ENCODE peak calls at places on chromosomes 11 and 22, in eight cellular contexts. V, F, X, I, U, S, Z and T are unnamed samples.

GRCh38 chr11:114036156-114036811 is 23.2 kb upstream of the ZBTB16 start:
- DNase-seq in V (peak), F (peak), X (peak), I (peak), U (peak), S (peak), Z (peak), T (peak)

GRCh38 chr11:6319879-6320410 is 356 bp downstream of the CAVIN3 start:
- DNase-seq in V (peak), F (peak), X (peak), I (peak), U (no peak), S (peak), Z (peak), T (peak)

GRCh38 chr11:19370100-19370861 is 129.5 kb upstream of the E2F8 start:
- DNase-seq in V (no peak), F (peak), X (no peak), I (peak), U (no peak), S (peak), Z (no peak), T (peak)

GRCh38 chr11:117535201-117535869 is 207.7 kb downstream of the CEP164 start:
- DNase-seq in V (peak), F (no peak), X (no peak), I (no peak), U (no peak), S (no peak), Z (no peak), T (no peak)

GRCh38 chr22:47304854-47305253 is 542.4 kb downstream of the TBC1D22A start:
- DNase-seq in V (no peak), F (no peak), X (no peak), I (no peak), U (no peak), S (no peak), Z (no peak), T (no peak)

GRCh38 chr11:27754035-27755017 is 54.1 kb upstream of the BDNF start:
- DNase-seq in V (no peak), F (peak), X (no peak), I (peak), U (no peak), S (peak), Z (no peak), T (peak)

GRCh38 chr11:77205467-77206263 is 77.6 kb downstream of the MYO7A start:
- DNase-seq in V (no peak), F (no peak), X (no peak), I (no peak), U (no peak), S (no peak), Z (no peak), T (no peak)

GRCh38 chr11:23425379-23425778 is 565.1 kb upstream of the CCDC179 start:
- DNase-seq in V (no peak), F (no peak), X (no peak), I (peak), U (no peak), S (no peak), Z (no peak), T (peak)

GRCh38 chr11:35619754-35620640 is 1.7 kb downstream of the FJX1 start:
- DNase-seq in V (peak), F (peak), X (peak), I (no peak), U (no peak), S (peak), Z (peak), T (peak)

GRCh38 chr11:14451825-14452224 is 47.8 kb downstream of the COPB1 start:
- DNase-seq in V (no peak), F (no peak), X (no peak), I (peak), U (no peak), S (peak), Z (no peak), T (peak)

GRCh38 chr11:20162824-20163777 is 2.8 kb upstream of the DBX1 start:
- DNase-seq in V (no peak), F (peak), X (peak), I (peak), U (no peak), S (peak), Z (no peak), T (peak)

GRCh38 chr11:60960405-60960804 is 8.4 kb upstream of the SLC15A3 start:
- DNase-seq in V (no peak), F (peak), X (no peak), I (no peak), U (no peak), S (peak), Z (no peak), T (no peak)

GRCh38 chr11:1717745-1718144 is 20.8 kb downstream of the KRTAP5-6 start:
- DNase-seq in V (no peak), F (no peak), X (no peak), I (no peak), U (no peak), S (no peak), Z (no peak), T (no peak)

GRCh38 chr22:33073989-33074391 is 15.8 kb upstream of the SYN3 start:
- DNase-seq in V (no peak), F (peak), X (no peak), I (peak), U (no peak), S (peak), Z (peak), T (no peak)

GRCh38 chr11:110125632-110126031 is 32.4 kb downstream of the ZC3H12C start:
- DNase-seq in V (no peak), F (peak), X (no peak), I (peak), U (no peak), S (peak), Z (no peak), T (peak)

GRCh38 chr22:37669586-37669985 is 5.8 kb upstream of the LGALS1 start:
- DNase-seq in V (no peak), F (no peak), X (no peak), I (peak), U (no peak), S (no peak), Z (no peak), T (peak)

GRCh38 chr11:70068950-70069349 is 9.2 kb upstream of the ANO1 start:
- DNase-seq in V (no peak), F (no peak), X (no peak), I (no peak), U (no peak), S (no peak), Z (no peak), T (no peak)

GRCh38 chr11:19225599-19225998 is 15.1 kb downstream of the E2F8 start:
- DNase-seq in V (peak), F (no peak), X (no peak), I (no peak), U (no peak), S (no peak), Z (no peak), T (no peak)

GRCh38 chr11:86245369-86246292 is 1.1 kb downstream of the EED start:
- DNase-seq in V (peak), F (peak), X (peak), I (peak), U (peak), S (peak), Z (peak), T (peak)

GRCh38 chr11:88139865-88140264 is 35.4 kb downstream of the RAB38 start:
- DNase-seq in V (no peak), F (no peak), X (no peak), I (no peak), U (no peak), S (no peak), Z (no peak), T (no peak)

DNA sequence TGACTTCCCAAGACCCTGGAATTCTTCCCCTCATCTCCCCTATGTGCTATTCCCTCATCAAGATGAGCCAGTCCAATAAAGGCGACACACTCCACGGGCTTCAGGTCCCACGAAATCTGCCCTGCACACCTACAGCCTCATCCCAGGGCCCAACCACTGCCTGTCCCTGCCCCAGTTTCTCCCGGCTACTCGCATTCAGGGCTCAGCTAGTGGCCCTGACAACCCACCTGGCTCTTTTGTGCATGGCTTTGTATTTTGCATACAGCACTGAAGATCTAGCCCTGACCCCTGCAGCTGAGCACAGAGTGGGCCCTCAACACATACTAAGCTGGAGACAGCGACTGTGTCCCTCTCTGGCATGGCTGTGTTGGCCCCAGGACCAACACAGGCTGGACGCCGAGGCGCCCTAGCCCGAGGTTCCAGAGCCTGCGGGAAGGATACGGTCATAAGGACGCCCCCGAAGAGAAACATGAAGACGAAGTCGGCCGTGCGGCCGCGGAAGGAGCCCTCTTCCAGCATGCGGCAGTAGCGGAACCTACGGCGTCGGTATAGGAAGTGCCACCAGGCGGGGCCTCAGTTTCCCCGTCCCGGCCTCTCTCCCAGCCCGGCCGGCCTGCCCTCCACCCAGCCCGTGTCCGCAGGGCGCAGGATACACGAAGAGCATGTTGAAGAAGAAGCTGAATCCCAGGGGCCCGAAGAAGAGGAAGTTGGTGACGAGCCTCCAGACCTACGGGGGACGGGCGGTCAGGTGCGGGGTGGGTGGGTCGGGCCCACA is 708 bp downstream of the DERL3 start:
- DNase-seq in V (no peak), F (no peak), X (no peak), I (no peak), U (no peak), S (no peak), Z (no peak), T (no peak)
- H3K4me3 ChIP-seq in V (no peak), F (no peak), X (peak), I (no peak), U (peak), S (peak), Z (peak), T (no peak)

DNA sequence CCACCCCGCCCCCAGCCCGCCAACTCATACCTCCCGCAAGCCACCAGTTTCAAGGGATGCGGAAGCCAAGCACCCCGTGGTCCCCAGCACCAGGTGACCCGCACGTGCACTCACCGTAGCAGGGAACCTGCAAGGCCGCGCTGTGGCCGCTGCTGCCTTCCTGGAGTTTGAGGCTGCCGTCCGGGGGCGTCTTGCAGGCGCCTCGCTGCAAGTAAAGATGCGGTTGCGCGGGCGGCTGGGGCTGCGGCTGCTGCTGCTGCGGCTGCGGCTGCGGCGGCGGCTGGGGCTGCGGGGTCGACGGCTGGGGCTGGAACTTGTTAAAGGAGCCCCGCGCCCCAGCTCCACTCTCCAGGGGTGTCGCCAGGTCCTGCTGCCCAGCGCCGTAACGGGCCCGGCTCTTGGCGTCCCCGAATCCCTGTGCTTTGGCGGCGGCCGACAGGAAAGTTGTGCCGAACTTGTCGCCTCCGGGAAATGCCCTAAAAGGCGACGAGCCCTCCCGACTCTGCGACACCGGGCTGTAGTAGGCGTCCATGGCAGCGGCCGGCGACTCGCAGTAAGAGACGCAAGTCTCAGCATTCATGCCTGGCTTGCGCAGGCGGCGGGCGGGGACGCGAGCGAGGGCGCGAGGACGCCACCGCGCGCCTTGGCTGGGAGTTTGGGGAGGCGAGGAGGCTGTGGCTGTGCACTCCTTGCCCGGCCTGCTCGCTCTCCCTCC is at the start of gene ALX4:
- DNase-seq in V (no peak), F (no peak), X (no peak), I (no peak), U (no peak), S (peak), Z (no peak), T (no peak)
- H3K4me3 ChIP-seq in V (no peak), F (peak), X (peak), I (no peak), U (peak), S (peak), Z (peak), T (no peak)

GRCh38 chr11:31798057-31799035 is 12.8 kb downstream of the PAX6 start:
- DNase-seq in V (no peak), F (no peak), X (no peak), I (no peak), U (no peak), S (no peak), Z (no peak), T (no peak)
- H3K4me3 ChIP-seq in V (no peak), F (no peak), X (no peak), I (no peak), U (no peak), S (no peak), Z (no peak), T (no peak)

GRCh38 chr11:57597971-57598830 is 716 bp downstream of the SERPING1 start:
- DNase-seq in V (peak), F (peak), X (peak), I (peak), U (no peak), S (peak), Z (no peak), T (peak)
- H3K4me3 ChIP-seq in V (peak), F (peak), X (peak), I (peak), U (no peak), S (peak), Z (peak), T (peak)

DNA sequence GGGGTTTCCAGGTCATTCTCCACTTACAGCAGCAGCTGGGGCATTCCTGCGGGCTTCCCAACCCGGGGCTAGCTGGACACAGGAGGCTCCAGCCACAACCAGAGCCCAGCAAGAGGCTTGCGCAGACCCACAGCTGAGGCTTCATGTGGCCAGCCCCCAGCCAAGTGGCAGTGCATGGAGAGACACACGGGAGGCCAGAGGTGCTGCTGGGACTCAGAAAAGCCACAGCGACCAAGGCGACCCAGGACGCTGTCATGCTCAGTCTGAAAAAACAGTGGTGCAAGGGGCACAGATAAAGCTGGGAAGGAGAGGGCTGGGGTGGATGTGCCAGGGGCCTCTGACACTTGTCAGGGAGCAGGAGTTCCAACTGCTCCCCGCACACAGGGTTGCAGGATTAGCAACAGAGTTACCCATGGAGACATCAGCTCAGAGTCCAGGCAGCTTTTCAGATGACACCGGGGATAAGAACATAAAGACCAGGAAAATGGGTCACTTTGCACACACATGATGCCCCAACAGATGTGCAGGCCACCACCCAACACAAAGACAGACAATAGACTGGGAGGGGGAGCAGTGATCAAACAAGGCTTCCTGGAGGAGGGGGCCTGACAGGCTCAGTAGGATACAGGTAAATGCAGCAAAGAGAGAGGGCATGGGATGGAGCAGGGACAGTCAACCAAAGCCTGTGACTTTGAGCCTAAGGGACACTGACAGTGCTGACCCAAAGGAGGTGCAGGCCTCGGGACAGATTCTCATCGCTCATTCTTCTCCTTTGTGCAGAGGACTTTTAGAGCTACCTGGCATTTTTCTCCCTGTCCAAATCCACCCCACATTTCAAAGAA is 6.9 kb upstream of the NEAT1 start:
- DNase-seq in V (peak), F (no peak), X (no peak), I (no peak), U (no peak), S (no peak), Z (no peak), T (no peak)
- H3K4me3 ChIP-seq in V (no peak), F (peak), X (peak), I (no peak), U (peak), S (peak), Z (peak), T (peak)

GRCh38 chr11:43537831-43538230 is 142.7 kb upstream of the HSD17B12 start:
- DNase-seq in V (no peak), F (no peak), X (no peak), I (no peak), U (no peak), S (no peak), Z (no peak), T (no peak)
- H3K4me3 ChIP-seq in V (no peak), F (no peak), X (no peak), I (no peak), U (no peak), S (no peak), Z (no peak), T (no peak)

GRCh38 chr22:19640306-19640705 is 74.0 kb upstream of the SEPTIN5 start:
- DNase-seq in V (no peak), F (no peak), X (no peak), I (no peak), U (no peak), S (no peak), Z (no peak), T (no peak)

GRCh38 chr22:19641983-19642451 is 72.3 kb upstream of the SEPTIN5 start:
- DNase-seq in V (no peak), F (no peak), X (no peak), I (no peak), U (no peak), S (no peak), Z (no peak), T (no peak)

GRCh38 chr22:19643448-19644313 is 70.6 kb upstream of the SEPTIN5 start:
- DNase-seq in V (no peak), F (no peak), X (no peak), I (no peak), U (no peak), S (peak), Z (no peak), T (no peak)

GRCh38 chr22:19639610-19640135 is 74.6 kb upstream of the SEPTIN5 start:
- DNase-seq in V (no peak), F (no peak), X (no peak), I (no peak), U (no peak), S (no peak), Z (no peak), T (no peak)

DNA sequence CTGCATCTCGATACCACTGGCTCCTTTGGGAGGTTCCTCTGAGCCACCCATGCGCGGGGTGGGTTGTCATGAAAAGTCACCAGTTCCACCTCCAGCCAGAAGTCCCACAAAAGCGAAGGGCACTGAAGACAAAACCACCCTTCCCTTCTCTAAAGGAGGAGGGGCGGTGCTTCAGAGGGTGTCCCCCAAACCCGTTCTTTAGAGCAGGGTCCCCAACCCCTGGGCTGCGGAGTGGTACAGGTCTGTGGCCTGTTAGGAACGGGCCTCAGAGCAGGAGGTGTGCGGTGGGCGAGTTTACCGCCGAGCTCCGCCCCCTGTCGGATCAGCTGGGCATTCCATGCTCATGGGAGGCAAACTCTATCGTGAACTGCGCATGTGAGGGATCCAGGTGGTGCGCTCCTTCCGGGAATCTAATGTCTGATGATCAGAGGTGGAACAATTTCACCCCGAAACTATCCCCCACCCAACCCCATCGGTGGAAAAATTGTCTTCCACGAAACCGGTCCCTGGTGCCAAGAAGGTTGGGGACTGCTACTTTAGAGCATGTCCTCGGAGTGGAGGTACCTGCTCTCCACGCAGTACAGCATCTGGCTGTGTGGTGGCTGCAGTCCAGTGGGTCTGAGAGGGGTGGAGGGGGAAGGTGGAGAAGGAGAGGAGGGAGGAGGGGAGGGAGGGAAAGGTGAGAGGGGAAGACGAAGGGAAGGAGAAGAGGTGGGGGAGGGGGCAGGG is 72.9 kb upstream of the SEPTIN5 start:
- DNase-seq in V (no peak), F (peak), X (peak), I (no peak), U (no peak), S (peak), Z (peak), T (no peak)
- H3K4me3 ChIP-seq in V (no peak), F (no peak), X (no peak), I (no peak), U (no peak), S (no peak), Z (peak), T (no peak)

GRCh38 chr22:39665661-39666431 is 95.3 kb downstream of the CACNA1I start:
- DNase-seq in V (no peak), F (no peak), X (no peak), I (no peak), U (no peak), S (no peak), Z (no peak), T (no peak)

GRCh38 chr22:39666495-39666894 is 95.9 kb downstream of the CACNA1I start:
- DNase-seq in V (no peak), F (no peak), X (no peak), I (no peak), U (no peak), S (no peak), Z (no peak), T (no peak)

GRCh38 chr22:39663751-39664150 is 93.2 kb downstream of the CACNA1I start:
- DNase-seq in V (peak), F (no peak), X (no peak), I (no peak), U (no peak), S (no peak), Z (no peak), T (no peak)

GRCh38 chr22:39664485-39665200 is 94.1 kb downstream of the CACNA1I start:
- DNase-seq in V (peak), F (no peak), X (peak), I (no peak), U (no peak), S (no peak), Z (no peak), T (no peak)

GRCh38 chr22:39665229-39665628 is 94.7 kb downstream of the CACNA1I start:
- DNase-seq in V (no peak), F (no peak), X (no peak), I (no peak), U (no peak), S (no peak), Z (no peak), T (no peak)
- H3K4me3 ChIP-seq in V (no peak), F (no peak), X (no peak), I (no peak), U (no peak), S (no peak), Z (no peak), T (no peak)